ENCODE peak calls at places on chromosome 14, in five cellular contexts. X is transverse colon; M is colonic mucosa; J is uterus; O is effector memory CD4-positive, alpha-beta T cell. R is an unnamed sample. For H3K4me1, the result is how much of the 10 kb centered on the place peaks cover.

GRCh38 chr14:58747181-58747580 is 109.4 kb downstream of the DACT1 start:
- DNase-seq in J (peak), M (peak), O (no peak), X (peak), R (peak)

GRCh38 chr14:89990218-89990617 is 34.5 kb downstream of the TDP1 start:
- DNase-seq in O (no peak), M (no peak), X (no peak), J (no peak), R (no peak)

GRCh38 chr14:86838363-86838762 is 1154.6 kb downstream of the GALC start:
- DNase-seq in J (no peak), M (no peak), O (no peak), X (no peak), R (no peak)

GRCh38 chr14:71591929-71592328 is 340.3 kb upstream of the RGS6 start:
- DNase-seq in J (no peak), M (no peak), X (no peak), O (no peak), R (no peak)

GRCh38 chr14:96055065-96055752 is 16.0 kb downstream of the C14orf132 start:
- DNase-seq in M (no peak), X (no peak), J (no peak), O (no peak), R (no peak)

GRCh38 chr14:71244341-71244740 is 337.1 kb downstream of the PCNX1 start:
- DNase-seq in O (no peak), M (no peak), J (no peak), X (no peak), R (no peak)

GRCh38 chr14:89504084-89504483 is 87.1 kb upstream of the FOXN3 start:
- DNase-seq in M (no peak), J (no peak), X (no peak), O (no peak), R (no peak)

GRCh38 chr14:73295198-73295796 is 58.0 kb downstream of the PAPLN start:
- DNase-seq in M (no peak), X (no peak), J (no peak), O (no peak), R (no peak)

GRCh38 chr14:60945984-60946383 is 34.9 kb downstream of the TRMT5 start:
- DNase-seq in X (no peak), O (no peak), M (no peak), J (no peak), R (no peak)

GRCh38 chr14:37263656-37264236 is 66.0 kb downstream of the MIPOL1 start:
- DNase-seq in J (no peak), O (no peak), X (no peak), M (no peak), R (no peak)

GRCh38 chr14:52700701-52701172 is 5.4 kb upstream of the ERO1A start:
- DNase-seq in X (no peak), M (no peak), J (no peak), O (no peak), R (no peak)

GRCh38 chr14:59046746-59047145 is 141.7 kb upstream of the DAAM1 start:
- DNase-seq in J (no peak), M (no peak), O (no peak), X (no peak), R (no peak)

GRCh38 chr14:34554540-34555250 is 15.2 kb upstream of the EAPP start:
- DNase-seq in X (no peak), M (peak), O (no peak), J (no peak), R (no peak)

GRCh38 chr14:76867536-76868452 is 41.6 kb downstream of the LRRC74A start:
- DNase-seq in O (no peak), M (no peak), J (no peak), X (peak), R (peak)

GRCh38 chr14:93036652-93037341 is 78.9 kb downstream of the ITPK1 start:
- DNase-seq in M (no peak), X (no peak), O (no peak), J (no peak), R (no peak)

GRCh38 chr14:58408681-58409080 is 13.0 kb downstream of the TOMM20L start:
- DNase-seq in O (no peak), M (no peak), X (no peak), J (no peak), R (no peak)

GRCh38 chr14:41986726-41987125 is 380.1 kb downstream of the LRFN5 start:
- DNase-seq in M (no peak), X (no peak), O (no peak), J (no peak), R (no peak)

GRCh38 chr14:83196235-83196634 is 1662.6 kb upstream of the SEL1L start:
- DNase-seq in O (no peak), J (no peak), M (no peak), X (no peak), R (no peak)

GRCh38 chr14:92649066-92649465 is 99.4 kb downstream of the LGMN start:
- DNase-seq in M (no peak), X (no peak), O (no peak), J (no peak), R (no peak)

GRCh38 chr14:89801128-89801527 is 153.4 kb downstream of the EFCAB11 start:
- DNase-seq in X (no peak), J (no peak), M (no peak), O (no peak), R (no peak)

GRCh38 chr14:88551094-88551870 is 3.5 kb downstream of the PTPN21 start:
- DNase-seq in J (peak), O (no peak), M (peak), X (peak), R (peak)

GRCh38 chr14:57169901-57170300 is 98.8 kb downstream of the EXOC5 start:
- DNase-seq in X (no peak), J (no peak), M (no peak), O (no peak), R (no peak)

GRCh38 chr14:78425782-78426181 is 255.6 kb downstream of the NRXN3 start:
- DNase-seq in M (no peak), X (no peak), J (no peak), O (no peak), R (peak)

GRCh38 chr14:90511795-90512331 is 115.0 kb downstream of the CALM1 start:
- DNase-seq in M (no peak), X (no peak), O (no peak), J (no peak), R (peak)

GRCh38 chr14:71372411-71372838 is 465.2 kb downstream of the PCNX1 start:
- DNase-seq in M (no peak), O (no peak), J (no peak), X (no peak), R (no peak)

GRCh38 chr14:72516936-72517408 is 376.9 kb downstream of the DPF3 start:
- DNase-seq in J (peak), X (peak), O (peak), M (peak), R (no peak)

GRCh38 chr14:100375273-100375962 is 52.3 kb downstream of the SLC25A47 start:
- DNase-seq in O (no peak), J (peak), M (peak), X (peak), R (peak)

GRCh38 chr14:100372357-100373048 is 49.4 kb downstream of the SLC25A47 start:
- DNase-seq in X (no peak), M (no peak), J (no peak), O (no peak), R (no peak)

GRCh38 chr14:100374891-100375272 is 51.7 kb downstream of the SLC25A47 start:
- DNase-seq in O (no peak), M (no peak), X (no peak), J (no peak), R (no peak)

GRCh38 chr14:100375963-100376735 is 53.0 kb downstream of the SLC25A47 start:
- DNase-seq in O (peak), X (peak), J (peak), M (peak), R (peak)

DNA sequence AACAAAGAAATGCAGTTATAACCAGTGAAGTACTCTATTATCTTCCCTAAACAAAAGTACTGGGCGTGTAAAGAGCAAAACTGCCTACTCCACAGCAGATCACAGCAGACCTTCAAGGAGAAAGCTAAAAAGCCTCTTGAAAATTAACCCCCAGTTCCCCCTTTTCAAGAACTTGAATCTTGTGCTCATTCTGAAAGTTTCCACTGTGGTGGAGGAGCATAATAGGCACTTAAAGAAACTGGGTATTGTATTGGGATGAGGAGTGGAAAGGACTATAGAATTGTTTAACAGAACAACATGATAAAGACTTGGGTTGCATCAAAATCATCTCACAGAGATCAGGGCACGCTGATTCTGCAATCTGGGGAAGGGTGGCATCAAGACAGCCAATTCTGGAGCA is 51.1 kb downstream of the SLC25A47 start:
- DNase-seq in M (no peak), X (no peak), J (no peak), O (no peak), R (no peak)
- H3K4me3 ChIP-seq in M (peak), X (no peak), J (no peak), O (no peak), R (peak)

GRCh38 chr14:24231263-24232120 is 675 bp downstream of the NEDD8 start:
- DNase-seq in J (no peak), M (no peak), X (peak), O (peak), R (no peak)
- H3K27ac ChIP-seq in J (peak), M (peak), X (peak), O (peak), R (peak)

GRCh38 chr14:75829316-75829715 is 152.5 kb downstream of the TGFB3 start:
- DNase-seq in J (no peak), O (no peak), M (no peak), X (no peak), R (no peak)
- H3K4me1 ChIP-seq in J (under half), O (under half), M (under half), X (under half), R (under half)

GRCh38 chr14:23307687-23308644 is 1.3 kb downstream of the BCL2L2 start:
- DNase-seq in M (no peak), O (no peak), X (no peak), J (no peak), R (no peak)

GRCh38 chr14:23307146-23307447 is 464 bp downstream of the BCL2L2 start:
- DNase-seq in X (no peak), J (no peak), O (no peak), M (no peak), R (no peak)

GRCh38 chr14:23306412-23307145 is at the start of gene BCL2L2:
- DNase-seq in X (peak), O (no peak), M (peak), J (peak), R (peak)

GRCh38 chr14:23310546-23310945 is 3.9 kb downstream of the BCL2L2 start:
- DNase-seq in M (no peak), X (no peak), J (no peak), O (no peak), R (no peak)

GRCh38 chr14:23308721-23309445 is 2.2 kb downstream of the BCL2L2 start:
- DNase-seq in J (no peak), M (no peak), O (no peak), X (no peak), R (no peak)
- H3K4me3 ChIP-seq in J (no peak), M (no peak), O (no peak), X (no peak), R (no peak)

DNA sequence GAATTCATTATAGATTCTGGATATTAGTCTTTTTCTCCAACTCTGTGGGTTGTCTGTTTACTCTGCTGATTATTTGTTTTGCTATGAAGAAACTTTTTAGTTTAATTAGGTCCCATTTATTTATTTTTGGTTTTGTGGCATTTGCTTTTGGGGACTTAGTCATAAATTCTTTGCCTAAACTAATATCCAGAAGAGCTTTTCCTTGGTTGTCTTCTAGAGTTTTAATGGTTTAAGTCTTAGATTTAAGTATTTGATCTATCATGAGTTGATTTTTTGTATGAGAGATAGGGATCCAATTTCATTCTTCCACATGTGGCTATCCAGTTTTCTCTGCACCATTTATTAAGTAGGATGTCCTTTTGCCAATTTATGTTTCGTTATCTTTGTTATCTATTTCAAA is 683.4 kb upstream of the FBXO33 start:
- DNase-seq in M (no peak), X (no peak), J (no peak), O (no peak), R (no peak)
- H3K27ac ChIP-seq in M (no peak), X (no peak), J (no peak), O (no peak), R (no peak)

GRCh38 chr14:105203057-105203494 is 22.0 kb upstream of the NUDT14 start:
- DNase-seq in J (peak), X (peak), O (peak), M (peak), R (peak)

GRCh38 chr14:105201156-105201927 is 20.2 kb upstream of the NUDT14 start:
- DNase-seq in O (no peak), J (no peak), M (no peak), X (no peak), R (no peak)

GRCh38 chr14:105203701-105204100 is 22.6 kb upstream of the NUDT14 start:
- DNase-seq in X (no peak), O (no peak), M (no peak), J (no peak), R (no peak)

GRCh38 chr14:105200641-105201040 is 19.5 kb upstream of the NUDT14 start:
- DNase-seq in X (no peak), J (no peak), O (no peak), M (no peak), R (no peak)

GRCh38 chr14:105201928-105202513 is 20.9 kb upstream of the NUDT14 start:
- DNase-seq in M (no peak), O (no peak), J (no peak), X (no peak), R (no peak)
- H3K4me1 ChIP-seq in M (under half), O (under half), J (under half), X (under half), R (half or more)

GRCh38 chr14:50357124-50357523 is 39.6 kb downstream of the CDKL1 start:
- DNase-seq in M (no peak), X (no peak), J (no peak), O (no peak), R (no peak)
- H3K4me3 ChIP-seq in M (no peak), X (no peak), J (no peak), O (no peak), R (no peak)

GRCh38 chr14:53742226-53742607 is 214.4 kb downstream of the BMP4 start:
- DNase-seq in X (no peak), O (no peak), M (no peak), J (no peak), R (no peak)
- H3K27ac ChIP-seq in X (no peak), O (no peak), M (no peak), J (no peak), R (no peak)

GRCh38 chr14:79659995-79660975 is 551.0 kb downstream of the DIO2 start:
- DNase-seq in J (no peak), M (no peak), X (no peak), O (no peak), R (no peak)

GRCh38 chr14:79658224-79658623 is 553.1 kb downstream of the DIO2 start:
- DNase-seq in J (no peak), X (no peak), O (no peak), M (no peak), R (no peak)

GRCh38 chr14:79661762-79662161 is 549.5 kb downstream of the DIO2 start:
- DNase-seq in O (no peak), M (no peak), J (no peak), X (no peak), R (no peak)

GRCh38 chr14:79656086-79656485 is 555.2 kb downstream of the DIO2 start:
- DNase-seq in M (no peak), X (no peak), J (no peak), O (no peak), R (no peak)

DNA sequence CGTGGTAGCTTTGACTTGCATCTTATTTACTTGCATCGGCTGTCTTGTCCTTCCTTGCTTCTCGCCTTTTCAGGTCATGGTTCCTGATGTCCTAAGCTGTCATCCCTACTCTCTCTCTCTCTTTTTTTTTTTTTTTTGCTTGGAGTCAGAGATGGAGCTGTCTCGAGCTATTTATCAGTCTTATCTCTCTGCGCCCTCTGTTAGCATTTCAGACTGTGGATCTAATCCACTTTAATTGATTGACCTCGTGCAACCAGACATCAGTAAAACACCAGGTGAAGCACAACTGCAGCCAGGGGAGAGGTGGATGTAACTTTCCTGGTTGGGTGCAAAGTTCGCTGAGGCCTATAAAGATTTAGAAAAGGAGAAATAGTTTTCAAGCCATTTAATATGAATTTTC is 554.8 kb downstream of the DIO2 start:
- DNase-seq in M (no peak), J (no peak), O (no peak), X (no peak), R (no peak)
- H3K4me1 ChIP-seq in M (under half), J (under half), O (under half), X (under half), R (under half)

R was measured in left lung.